ENCODE peak calls at places on chromosome 9, in ten cellular contexts. M is SK-N-SH; L is pancreas; X is Peyer's patch; U is CD8-positive, alpha-beta T cell; I is sigmoid colon; R is upper lobe of left lung; K is left lung; V is mammary epithelial cell; C is transverse colon. B is an unnamed sample. For H3K36me3 and H3K27me3, the result is how much of the 10 kb centered on the place peaks cover.

GRCh38 chr9:136644593-136645342 is 17.9 kb upstream of the EGFL7 start:
- DNase-seq in M (peak), L (peak), X (peak), U (peak), I (peak), R (peak), K (peak), V (no peak), C (peak), B (peak)

GRCh38 chr9:109286571-109286977 is 34.3 kb downstream of the EPB41L4B start:
- DNase-seq in M (no peak), L (no peak), X (peak), U (no peak), I (no peak), R (peak), K (no peak), V (peak), C (no peak), B (no peak)

GRCh38 chr9:81814794-81815464 is 113.3 kb upstream of the SPATA31D4 start:
- DNase-seq in M (no peak), L (no peak), X (no peak), U (no peak), I (no peak), R (no peak), K (no peak), V (peak), C (no peak), B (no peak)

GRCh38 chr9:135989722-135990467 is 28.7 kb upstream of the UBAC1 start:
- DNase-seq in M (no peak), L (peak), X (no peak), U (peak), I (no peak), R (peak), K (no peak), V (no peak), C (no peak), B (no peak)

GRCh38 chr9:121171236-121171635 is 30.4 kb downstream of the RAB14 start:
- DNase-seq in M (no peak), L (no peak), X (no peak), U (no peak), I (no peak), R (no peak), K (no peak), V (no peak), C (no peak), B (no peak)

GRCh38 chr9:126626117-126627022 is 12.6 kb downstream of the LMX1B start:
- DNase-seq in M (no peak), L (no peak), X (no peak), U (no peak), I (no peak), R (no peak), K (no peak), V (no peak), C (no peak), B (no peak)

GRCh38 chr9:72577212-72577753 is 55.9 kb downstream of the TMC1 start:
- DNase-seq in M (no peak), L (no peak), X (no peak), U (no peak), I (no peak), R (peak), K (no peak), V (peak), C (no peak), B (no peak)

GRCh38 chr9:27193886-27194285 is 84.9 kb downstream of the TEK start:
- DNase-seq in M (no peak), L (no peak), X (no peak), U (no peak), I (no peak), R (no peak), K (no peak), V (no peak), C (no peak), B (no peak)

GRCh38 chr9:70923941-70924340 is 197.5 kb downstream of the TRPM3 start:
- DNase-seq in M (no peak), L (no peak), X (no peak), U (no peak), I (no peak), R (no peak), K (no peak), V (no peak), C (no peak), B (no peak)

GRCh38 chr9:14911046-14911445 is 818 bp upstream of the FREM1 start:
- DNase-seq in M (no peak), L (no peak), X (no peak), U (no peak), I (no peak), R (no peak), K (no peak), V (no peak), C (no peak), B (no peak)

GRCh38 chr9:136621734-136622093 is 41.0 kb upstream of the EGFL7 start:
- DNase-seq in M (no peak), L (no peak), X (no peak), U (no peak), I (no peak), R (no peak), K (no peak), V (no peak), C (no peak), B (no peak)

GRCh38 chr9:129383005-129383414 is 204.9 kb upstream of the IER5L start:
- DNase-seq in M (peak), L (peak), X (peak), U (no peak), I (peak), R (peak), K (peak), V (peak), C (peak), B (no peak)

GRCh38 chr9:116202219-116202912 is 48.8 kb downstream of the PAPPA start:
- DNase-seq in M (no peak), L (no peak), X (no peak), U (no peak), I (no peak), R (no peak), K (no peak), V (no peak), C (no peak), B (no peak)

GRCh38 chr9:88462191-88462590 is 72.8 kb upstream of the NXNL2 start:
- DNase-seq in M (no peak), L (no peak), X (no peak), U (no peak), I (no peak), R (no peak), K (no peak), V (peak), C (no peak), B (no peak)

GRCh38 chr9:69157751-69158466 is 16.2 kb upstream of the TJP2 start:
- DNase-seq in M (no peak), L (no peak), X (no peak), U (no peak), I (no peak), R (no peak), K (no peak), V (peak), C (no peak), B (no peak)

GRCh38 chr9:137691648-137692357 is 73.0 kb downstream of the EHMT1 start:
- DNase-seq in M (no peak), L (no peak), X (peak), U (no peak), I (no peak), R (peak), K (peak), V (no peak), C (no peak), B (no peak)

GRCh38 chr9:107874591-107875374 is 385.2 kb upstream of the KLF4 start:
- DNase-seq in M (no peak), L (no peak), X (no peak), U (no peak), I (no peak), R (no peak), K (no peak), V (no peak), C (no peak), B (no peak)

GRCh38 chr9:131650254-131650653 is 89.6 kb downstream of the RAPGEF1 start:
- DNase-seq in M (no peak), L (no peak), X (no peak), U (no peak), I (peak), R (peak), K (peak), V (peak), C (no peak), B (no peak)

GRCh38 chr9:133564451-133564850 is 29.9 kb downstream of the ADAMTSL2 start:
- DNase-seq in M (no peak), L (no peak), X (no peak), U (no peak), I (no peak), R (no peak), K (no peak), V (no peak), C (no peak), B (no peak)

GRCh38 chr9:15416880-15417279 is 5.8 kb upstream of the SNAPC3 start:
- DNase-seq in M (peak), L (no peak), X (peak), U (peak), I (no peak), R (peak), K (no peak), V (peak), C (peak), B (no peak)

GRCh38 chr9:8391566-8391965 is 592.0 kb upstream of the DMAC1 start:
- DNase-seq in M (no peak), L (no peak), X (no peak), U (no peak), I (no peak), R (no peak), K (no peak), V (no peak), C (no peak), B (no peak)

GRCh38 chr9:127444921-127445850 is 6.0 kb downstream of the RPL12 start:
- DNase-seq in M (no peak), L (no peak), X (no peak), U (no peak), I (no peak), R (no peak), K (no peak), V (peak), C (no peak), B (no peak)

GRCh38 chr9:137945581-137945980 is 68.0 kb downstream of the CACNA1B start:
- DNase-seq in M (no peak), L (no peak), X (no peak), U (no peak), I (no peak), R (no peak), K (no peak), V (peak), C (no peak), B (no peak)

GRCh38 chr9:107363511-107364182 is 80.6 kb downstream of the RAD23B start:
- DNase-seq in M (peak), L (no peak), X (no peak), U (no peak), I (peak), R (no peak), K (no peak), V (peak), C (no peak), B (no peak)

GRCh38 chr9:99057665-99058625 is 47.0 kb upstream of the TGFBR1 start:
- DNase-seq in M (no peak), L (no peak), X (peak), U (peak), I (no peak), R (peak), K (peak), V (peak), C (peak), B (no peak)

GRCh38 chr9:90099262-90099982 is 494.6 kb downstream of the GADD45G start:
- DNase-seq in M (peak), L (no peak), X (no peak), U (no peak), I (no peak), R (no peak), K (no peak), V (peak), C (no peak), B (no peak)

GRCh38 chr9:36030871-36031270 is 5.8 kb upstream of the RECK start:
- DNase-seq in M (no peak), L (no peak), X (no peak), U (no peak), I (no peak), R (no peak), K (no peak), V (no peak), C (no peak), B (no peak)

GRCh38 chr9:8613346-8613825 is 813.8 kb upstream of the DMAC1 start:
- DNase-seq in M (no peak), L (no peak), X (no peak), U (no peak), I (no peak), R (no peak), K (no peak), V (no peak), C (no peak), B (no peak)

GRCh38 chr9:95491543-95492330 is 25.0 kb downstream of the PTCH1 start:
- DNase-seq in M (no peak), L (no peak), X (no peak), U (no peak), I (no peak), R (no peak), K (no peak), V (no peak), C (no peak), B (no peak)

GRCh38 chr9:4298255-4299005 is 1.4 kb downstream of the GLIS3 start:
- DNase-seq in M (peak), L (peak), X (peak), U (peak), I (peak), R (peak), K (peak), V (peak), C (peak), B (peak)

GRCh38 chr9:389758-390157 is 175.1 kb downstream of the DOCK8 start:
- DNase-seq in M (no peak), L (no peak), X (no peak), U (no peak), I (no peak), R (peak), K (peak), V (no peak), C (no peak), B (no peak)

GRCh38 chr9:546797-547223 is 294.7 kb upstream of the DMRT1 start:
- DNase-seq in M (no peak), L (no peak), X (no peak), U (no peak), I (no peak), R (no peak), K (no peak), V (no peak), C (no peak), B (no peak)

GRCh38 chr9:92671323-92671722 is 1.4 kb upstream of the IPPK start:
- DNase-seq in M (no peak), L (peak), X (peak), U (no peak), I (no peak), R (peak), K (no peak), V (peak), C (no peak), B (no peak)

GRCh38 chr9:111362526-111362925 is 32.5 kb upstream of the OR2K2 start:
- DNase-seq in M (no peak), L (no peak), X (no peak), U (no peak), I (no peak), R (no peak), K (no peak), V (no peak), C (no peak), B (no peak)
- H3K36me3 ChIP-seq in M (half or more), L (under half), X (under half), U (under half), I (half or more), R (under half), K (under half), V (under half), C (under half), B (under half)

GRCh38 chr9:91412895-91413294 is 10.7 kb downstream of the NFIL3 start:
- DNase-seq in M (no peak), L (no peak), X (no peak), U (no peak), I (no peak), R (no peak), K (no peak), V (no peak), C (no peak), B (no peak)

GRCh38 chr9:91419222-91420191 is 4.1 kb downstream of the NFIL3 start:
- DNase-seq in M (peak), L (no peak), X (peak), U (no peak), I (peak), R (peak), K (peak), V (peak), C (peak), B (no peak)

GRCh38 chr9:91415290-91415689 is 8.3 kb downstream of the NFIL3 start:
- DNase-seq in M (no peak), L (no peak), X (no peak), U (no peak), I (no peak), R (no peak), K (no peak), V (no peak), C (no peak), B (no peak)

GRCh38 chr9:91417602-91418218 is 5.9 kb downstream of the NFIL3 start:
- DNase-seq in M (no peak), L (no peak), X (no peak), U (no peak), I (no peak), R (no peak), K (no peak), V (no peak), C (no peak), B (no peak)

DNA sequence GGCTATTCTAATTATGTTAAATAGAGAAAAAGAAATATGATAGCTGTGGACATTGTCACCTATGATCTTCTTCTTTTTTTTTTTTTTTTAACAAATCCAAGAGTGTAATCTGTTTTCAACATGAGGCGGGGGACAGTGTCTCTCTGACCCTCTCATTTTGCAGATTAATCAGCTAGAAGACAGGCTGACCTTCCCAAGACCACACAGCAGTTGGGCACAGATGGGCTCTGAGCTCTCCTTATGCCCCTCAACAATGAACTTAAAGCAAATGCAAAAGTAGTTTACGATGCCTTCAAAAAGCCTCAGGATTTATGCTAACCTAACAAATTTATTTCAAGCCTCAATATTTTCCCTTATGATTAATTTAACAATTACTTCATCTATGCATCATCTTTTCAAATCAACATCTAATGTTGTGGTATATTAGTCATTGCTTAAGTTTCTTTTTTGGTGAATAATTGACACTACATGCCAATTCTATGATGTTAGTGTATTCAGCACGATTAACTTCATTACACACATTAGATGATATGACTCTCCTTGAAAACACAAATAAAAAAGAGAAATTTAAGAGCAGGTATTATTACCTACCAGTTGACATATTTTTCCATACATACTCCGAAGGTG is 7.4 kb downstream of the NFIL3 start:
- DNase-seq in M (no peak), L (no peak), X (no peak), U (no peak), I (no peak), R (no peak), K (no peak), V (peak), C (no peak), B (no peak)
- H3K27ac ChIP-seq in M (no peak), L (no peak), X (no peak), U (no peak), I (no peak), R (no peak), K (peak), V (no peak), C (no peak), B (no peak)

GRCh38 chr9:83475741-83476140 is 62.5 kb downstream of the FRMD3 start:
- DNase-seq in M (no peak), L (no peak), X (no peak), U (no peak), I (no peak), R (no peak), K (no peak), V (no peak), C (no peak), B (no peak)

GRCh38 chr9:83472764-83473163 is 65.4 kb downstream of the FRMD3 start:
- DNase-seq in M (no peak), L (no peak), X (no peak), U (no peak), I (no peak), R (peak), K (peak), V (no peak), C (no peak), B (no peak)

GRCh38 chr9:83472221-83472665 is 66.0 kb downstream of the FRMD3 start:
- DNase-seq in M (no peak), L (no peak), X (peak), U (no peak), I (no peak), R (no peak), K (no peak), V (peak), C (peak), B (no peak)

GRCh38 chr9:83474631-83475030 is 63.6 kb downstream of the FRMD3 start:
- DNase-seq in M (no peak), L (no peak), X (no peak), U (no peak), I (no peak), R (no peak), K (no peak), V (no peak), C (no peak), B (no peak)

GRCh38 chr9:83473488-83473971 is 64.7 kb downstream of the FRMD3 start:
- DNase-seq in M (no peak), L (no peak), X (peak), U (no peak), I (no peak), R (no peak), K (no peak), V (no peak), C (no peak), B (no peak)
- H3K27me3 ChIP-seq in M (under half), L (under half), X (under half), U (under half), I (under half), R (under half), K (under half), V (under half), C (under half), B (under half)

DNA sequence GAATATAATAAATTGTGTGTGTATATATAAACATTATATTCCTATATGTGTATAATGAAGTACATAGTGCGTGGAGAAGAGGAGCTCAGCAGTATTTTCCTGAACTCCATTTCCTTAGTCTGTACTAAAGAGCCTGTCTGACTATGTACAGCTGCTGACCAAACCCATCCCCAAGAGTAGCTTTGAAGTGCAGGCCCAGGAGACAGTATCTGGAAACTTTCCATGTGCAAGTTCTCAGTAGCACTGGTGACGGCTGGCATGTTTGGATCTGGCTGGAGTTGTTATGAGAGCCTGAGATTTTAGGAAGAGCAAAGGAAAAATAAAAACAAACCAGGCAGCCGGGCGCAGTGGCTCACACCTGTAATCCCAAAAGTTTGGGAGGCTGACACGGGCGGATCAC is 244.2 kb downstream of the RFK start:
- DNase-seq in M (no peak), L (no peak), X (no peak), U (no peak), I (no peak), R (no peak), K (no peak), V (no peak), C (no peak), B (no peak)
- H3K36me3 ChIP-seq in M (under half), L (under half), X (under half), U (under half), I (under half), R (under half), K (under half), V (under half), C (under half), B (under half)